ENCODE peak calls at places on chromosomes 1 and 21, in seven cellular contexts. I is stimulated activated CD4-positive, alpha-beta T cell treated with anti-CD3 and anti-CD28 coated beads, Interleukin-2, amount 100 ng/mL, for 24 hours; E is CD4-positive, alpha-beta T cell; J is IMR-90; Y is HT-29; N is NCI-H2171 treated with DMSO at 0.1 percent for 48 hours; W is EL. T is an unnamed sample.

GRCh38 chr1:30704765-30705509 is 18.4 kb downstream of the MATN1 start:
- DNase-seq in N (no peak), Y (no peak), W (no peak), J (no peak), I (no peak), E (no peak), T (no peak)

GRCh38 chr1:221274373-221274772 is 395.1 kb downstream of the HLX start:
- DNase-seq in I (no peak), E (no peak), Y (no peak), N (peak), J (no peak), W (no peak), T (no peak)

GRCh38 chr1:81877940-81878339 is 77.2 kb downstream of the ADGRL2 start:
- DNase-seq in Y (peak), E (no peak), J (no peak), W (no peak), I (no peak), N (no peak), T (no peak)

GRCh38 chr1:229070168-229070567 is 200.7 kb upstream of the RAB4A start:
- DNase-seq in Y (peak), W (peak), E (no peak), J (peak), I (no peak), N (peak), T (no peak)

GRCh38 chr1:167043752-167044488 is 46.3 kb downstream of the GPA33 start:
- DNase-seq in Y (peak), I (peak), N (peak), J (peak), E (peak), W (peak), T (peak)

GRCh38 chr1:25867210-25867991 is 8.1 kb downstream of the PAQR7 start:
- DNase-seq in E (no peak), J (no peak), Y (peak), W (no peak), I (no peak), N (no peak), T (no peak)

GRCh38 chr21:31732538-31732864 is 583 bp upstream of the SCAF4 start:
- DNase-seq in E (no peak), Y (peak), N (no peak), J (no peak), I (no peak), W (no peak), T (no peak)

GRCh38 chr1:67371681-67372080 is 58.5 kb downstream of the SERBP1 start:
- DNase-seq in J (peak), E (no peak), Y (no peak), W (no peak), N (peak), I (no peak), T (no peak)

GRCh38 chr1:175927944-175928343 is 184.5 kb upstream of the TNR start:
- DNase-seq in Y (no peak), W (no peak), I (no peak), J (no peak), E (no peak), N (no peak), T (no peak)

GRCh38 chr1:20192364-20192763 is 6.0 kb upstream of the PLA2G2C start:
- DNase-seq in Y (no peak), I (no peak), N (no peak), J (peak), E (no peak), W (no peak), T (no peak)

GRCh38 chr1:6348511-6349191 is 44.9 kb downstream of the ACOT7 start:
- DNase-seq in E (peak), W (no peak), N (no peak), J (peak), I (peak), Y (peak), T (peak)

GRCh38 chr1:208985231-208985630 is 598.3 kb upstream of the CAMK1G start:
- DNase-seq in N (no peak), Y (no peak), I (no peak), E (no peak), J (no peak), W (no peak), T (no peak)

GRCh38 chr1:63920154-63921117 is 146.6 kb downstream of the ROR1 start:
- DNase-seq in E (no peak), N (no peak), Y (peak), J (peak), I (no peak), W (peak), T (no peak)

GRCh38 chr1:23083714-23084480 is 64.6 kb downstream of the KDM1A start:
- DNase-seq in W (no peak), Y (no peak), N (no peak), J (no peak), I (no peak), E (no peak), T (no peak)

GRCh38 chr1:57796609-57797008 is 372.7 kb upstream of the DAB1 start:
- DNase-seq in W (peak), N (no peak), Y (peak), J (no peak), I (no peak), E (no peak), T (no peak)

GRCh38 chr1:201456499-201457309 is 12.3 kb downstream of the PHLDA3 start:
- DNase-seq in I (no peak), W (peak), Y (peak), N (no peak), J (peak), E (no peak), T (no peak)

GRCh38 chr21:36661511-36662309 is 37.2 kb upstream of the SIM2 start:
- DNase-seq in Y (peak), J (peak), W (peak), E (no peak), N (no peak), I (no peak), T (no peak)

GRCh38 chr21:28899744-28900143 is 92.9 kb downstream of the LTN1 start:
- DNase-seq in Y (no peak), I (no peak), N (no peak), J (peak), W (peak), E (no peak), T (no peak)

GRCh38 chr1:29679316-29679715 is 443.0 kb downstream of the PTPRU start:
- DNase-seq in J (no peak), W (no peak), Y (no peak), I (no peak), E (no peak), N (no peak), T (no peak)

GRCh38 chr1:11600901-11601300 is 53.3 kb downstream of the FBXO2 start:
- DNase-seq in Y (no peak), N (no peak), E (no peak), W (no peak), J (no peak), I (no peak), T (no peak)

GRCh38 chr1:38037481-38037939 is 9.1 kb downstream of the POU3F1 start:
- DNase-seq in W (peak), N (no peak), J (no peak), I (no peak), Y (peak), E (no peak), T (no peak)

GRCh38 chr21:35027558-35028450 is 21.3 kb downstream of the RUNX1 start:
- DNase-seq in J (no peak), E (no peak), I (no peak), Y (no peak), N (no peak), W (no peak), T (no peak)

GRCh38 chr1:205775717-205776056 is 405 bp upstream of the RAB29 start:
- DNase-seq in W (peak), N (no peak), I (no peak), J (peak), E (no peak), Y (no peak), T (no peak)

GRCh38 chr1:99662581-99663208 is 16.8 kb downstream of the PALMD start:
- DNase-seq in E (no peak), J (peak), Y (no peak), W (peak), N (no peak), I (no peak), T (no peak)

GRCh38 chr1:112904831-112905227 is 51.2 kb downstream of the SLC16A1 start:
- DNase-seq in N (no peak), W (no peak), Y (peak), E (no peak), I (no peak), J (no peak), T (no peak)

GRCh38 chr1:217660353-217661062 is 29.4 kb downstream of the SPATA17 start:
- DNase-seq in W (peak), J (peak), I (no peak), E (no peak), N (no peak), Y (peak), T (no peak)

GRCh38 chr1:173917635-173918493 is 737 bp upstream of the SERPINC1 start:
- DNase-seq in E (no peak), N (no peak), I (no peak), W (no peak), Y (no peak), J (no peak), T (no peak)

GRCh38 chr1:222104661-222105392 is 362.9 kb upstream of the DUSP10 start:
- DNase-seq in Y (no peak), N (no peak), J (peak), I (no peak), E (no peak), W (no peak), T (no peak)

GRCh38 chr1:215043405-215043804 is 39.1 kb upstream of the KCNK2 start:
- DNase-seq in I (no peak), E (no peak), J (no peak), N (no peak), W (no peak), Y (no peak), T (no peak)